ENCODE peak calls at places on chromosomes 11 and 22, in eight cellular contexts. J is HFFc6, K is activated T-cell treated with anti-CD3 and anti-CD28 coated beads for 1 hour, Y is germinal center, N is AG04450, H is pons, R is dorsolateral prefrontal cortex, Z is uterus. S is an unnamed sample.

GRCh38 chr11:113567867-113568266 is 92.7 kb upstream of the DRD2 start:
- DNase-seq in Y (no peak), N (no peak), Z (no peak), H (no peak), J (no peak), R (no peak), K (no peak), S (no peak)

GRCh38 chr22:24414523-24414922 is 12.9 kb upstream of the ADORA2A start:
- DNase-seq in N (no peak), Z (no peak), K (no peak), Y (no peak), J (no peak), H (no peak), R (no peak), S (no peak)

GRCh38 chr22:21443057-21443734 is 24.0 kb upstream of the TMEM191C start:
- DNase-seq in R (peak; percentile 24), N (no peak), Z (no peak), Y (no peak), H (no peak), K (no peak), J (no peak), S (no peak)

GRCh38 chr22:36860821-36861659 is at the start of gene NCF4:
- DNase-seq in R (peak; percentile 38), Y (peak; percentile 91), K (no peak), N (no peak), H (peak; percentile 80), J (no peak), Z (no peak), S (peak; percentile 4)

GRCh38 chr11:27720277-27720830 is 20.1 kb upstream of the BDNF start:
- DNase-seq in H (no peak), N (no peak), R (no peak), K (no peak), Z (no peak), J (peak; percentile 39), Y (no peak), S (no peak)

GRCh38 chr22:46073683-46074504 is 76.4 kb upstream of the PPARA start:
- DNase-seq in J (peak; percentile 43), K (no peak), H (no peak), N (no peak), Y (no peak), Z (peak; percentile 47), R (peak; percentile 25), S (no peak)

GRCh38 chr11:60504219-60504618 is 11.0 kb upstream of the MS4A13 start:
- DNase-seq in J (no peak), R (no peak), H (no peak), K (no peak), Y (no peak), N (no peak), Z (no peak), S (no peak)

GRCh38 chr22:45804986-45805325 is 133.3 kb downstream of the ATXN10 start:
- DNase-seq in R (no peak), H (no peak), Z (no peak), N (peak; percentile 92), J (peak; percentile 97), K (no peak), Y (no peak), S (no peak)

GRCh38 chr11:113447621-113448310 is 27.4 kb downstream of the DRD2 start:
- DNase-seq in R (no peak), K (no peak), H (no peak), J (peak; percentile 25), Z (no peak), N (no peak), Y (no peak), S (no peak)

GRCh38 chr22:36505998-36506635 is 723 bp downstream of the FOXRED2 start:
- DNase-seq in K (no peak), R (no peak), Y (no peak), J (no peak), N (no peak), Z (peak; percentile 34), H (no peak), S (no peak)

GRCh38 chr11:88318017-88318416 is 19.5 kb downstream of the CTSC start:
- DNase-seq in N (no peak), R (no peak), J (no peak), H (no peak), Y (no peak), Z (no peak), K (no peak), S (no peak)

GRCh38 chr11:65553301-65554001 is 4.7 kb downstream of the LTBP3 start:
- DNase-seq in J (no peak), H (no peak), Z (no peak), N (no peak), Y (no peak), R (no peak), K (peak; percentile 68), S (no peak)

GRCh38 chr11:121550247-121551132 is 97.7 kb upstream of the SORL1-AS1 start:
- DNase-seq in N (no peak), K (no peak), H (no peak), R (no peak), J (no peak), Y (no peak), Z (no peak), S (no peak)

GRCh38 chr11:66700337-66700736 is 22.6 kb upstream of the RBM4B start:
- DNase-seq in H (no peak), R (no peak), Z (no peak), K (no peak), J (no peak), N (no peak), Y (no peak), S (no peak)

S was measured in caudate nucleus.